ENCODE peak calls at places on chromosomes 11 and 22, in ten cellular contexts. N is stomach, Y is transverse colon, G is suprapubic skin, W is K562, J is ovary, V is H1, M is upper lobe of left lung, S is esophagus muscularis mucosa, K is SK-N-SH. Z is an unnamed sample.

GRCh38 chr22:46524203-46524740 is 13.1 kb downstream of the CELSR1 start:
- DNase-seq in S (no peak), W (no peak), M (no peak), N (no peak), G (no peak), V (no peak), J (no peak), Y (no peak), K (no peak), Z (no peak)

GRCh38 chr11:42170601-42171000 is 711.1 kb upstream of the LRRC4C start:
- DNase-seq in N (no peak), M (no peak), Y (no peak), K (no peak), G (no peak), V (no peak), W (no peak), J (no peak), S (no peak), Z (no peak)

GRCh38 chr11:120751550-120751949 is 240.0 kb downstream of the GRIK4 start:
- DNase-seq in S (peak; percentile 86), W (no peak), Y (no peak), G (no peak), J (no peak), K (no peak), N (no peak), V (no peak), M (no peak), Z (no peak)

GRCh38 chr11:45089845-45090499 is 56.5 kb upstream of the PRDM11 start:
- DNase-seq in S (no peak), J (no peak), N (no peak), G (peak; percentile 77), V (no peak), K (no peak), M (no peak), W (no peak), Y (no peak), Z (no peak)

GRCh38 chr11:73318501-73319011 is 10.5 kb downstream of the ARHGEF17 start:
- DNase-seq in N (no peak), G (no peak), V (no peak), Y (no peak), K (no peak), M (no peak), J (no peak), W (no peak), S (no peak), Z (no peak)

GRCh38 chr11:47185305-47186075 is 744 bp downstream of the PACSIN3 start:
- DNase-seq in V (peak; percentile 87), Y (peak; percentile 39), G (no peak), S (no peak), K (peak; percentile 63), J (peak; percentile 72), N (peak; percentile 70), M (peak; percentile 89), W (peak; percentile 29), Z (no peak)

GRCh38 chr11:69249086-69249640 is 44.8 kb upstream of the MYEOV start:
- DNase-seq in W (no peak), Y (no peak), V (no peak), N (no peak), K (no peak), G (peak; percentile 35), J (no peak), M (no peak), S (no peak), Z (no peak)

GRCh38 chr11:95708681-95709080 is 80.9 kb downstream of the FAM76B start:
- DNase-seq in S (no peak), M (no peak), J (no peak), G (no peak), K (no peak), W (no peak), N (no peak), V (no peak), Y (no peak), Z (no peak)

GRCh38 chr22:29184886-29185575 is 20.7 kb upstream of the EMID1 start:
- DNase-seq in J (no peak), V (no peak), Y (no peak), S (no peak), N (no peak), G (no peak), M (no peak), K (no peak), W (no peak), Z (no peak)

GRCh38 chr11:35003658-35004057 is 87.2 kb downstream of the PDHX start:
- DNase-seq in V (no peak), N (no peak), M (no peak), Y (no peak), W (no peak), K (no peak), G (no peak), J (no peak), S (no peak), Z (no peak)

GRCh38 chr11:102883132-102883531 is 8.3 kb upstream of the MMP12 start:
- DNase-seq in V (no peak), S (peak; percentile 34), Y (no peak), N (no peak), K (no peak), G (no peak), W (no peak), M (no peak), J (no peak), Z (no peak)

GRCh38 chr22:41284465-41284864 is 1.5 kb downstream of the RANGAP1 start:
- DNase-seq in M (no peak), G (no peak), N (no peak), S (no peak), K (no peak), W (no peak), Y (no peak), V (no peak), J (no peak), Z (no peak)

GRCh38 chr11:60880189-60880588 is 12.8 kb downstream of the ZP1 start:
- DNase-seq in S (no peak), K (no peak), J (no peak), N (no peak), V (no peak), G (no peak), Y (no peak), W (no peak), M (no peak), Z (no peak)
- TF ChIP-seq EP300 in S (no peak), K (no peak), J (no peak), N (no peak), V (no peak), G (no peak), Y (no peak), W (no peak), M (no peak), Z (no peak)

DNA sequence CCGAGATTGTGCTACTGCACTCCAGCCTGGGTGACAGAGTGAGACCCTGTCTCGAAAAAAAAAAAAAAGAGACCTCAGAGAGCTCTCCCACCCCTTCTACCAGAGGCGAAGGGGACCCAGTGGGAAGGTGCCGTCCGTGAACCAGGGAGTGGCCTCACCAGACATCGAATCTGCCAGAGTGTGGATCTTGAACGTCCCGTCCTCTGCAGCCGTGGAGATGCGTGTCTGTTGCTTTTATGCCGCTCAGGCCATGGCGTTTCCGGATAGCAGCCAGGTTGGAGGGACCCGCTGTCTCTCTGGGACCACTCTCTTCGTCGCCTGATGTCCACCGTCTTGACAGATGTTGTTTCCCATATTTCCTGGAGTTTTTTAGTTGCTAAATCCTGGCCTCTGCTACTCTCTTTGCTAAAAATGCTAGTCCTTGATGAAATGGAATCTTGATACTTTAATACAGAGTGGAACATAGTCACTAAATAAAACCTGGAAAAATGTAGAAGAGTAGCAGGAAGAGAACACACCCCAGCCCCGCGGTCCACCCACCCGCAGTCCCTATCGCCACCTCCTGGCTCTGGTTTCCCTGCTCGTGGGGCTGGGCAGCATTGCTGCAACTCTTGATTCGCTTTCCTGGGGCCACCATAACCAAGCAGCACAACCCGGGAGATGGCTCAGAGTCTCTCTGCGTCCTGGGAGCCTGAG is 12.0 kb upstream of the MUC6 start:
- DNase-seq in Y (no peak), J (no peak), N (no peak), M (no peak), G (no peak), V (no peak), K (peak; percentile 39), W (no peak), S (no peak), Z (no peak)
- H3K27me3 ChIP-seq in Y (peaks cover 52% of the 10 kb centered on the region), J (no peaks in the 10 kb centered on the region), N (no peaks in the 10 kb centered on the region), M (peaks cover 7% of the 10 kb centered on the region), G (peaks cover 21% of the 10 kb centered on the region), V (no peaks in the 10 kb centered on the region), K (no peaks in the 10 kb centered on the region), W (peaks cover 27% of the 10 kb centered on the region), S (peaks cover 65% of the 10 kb centered on the region), Z (peaks cover 48% of the 10 kb centered on the region)

DNA sequence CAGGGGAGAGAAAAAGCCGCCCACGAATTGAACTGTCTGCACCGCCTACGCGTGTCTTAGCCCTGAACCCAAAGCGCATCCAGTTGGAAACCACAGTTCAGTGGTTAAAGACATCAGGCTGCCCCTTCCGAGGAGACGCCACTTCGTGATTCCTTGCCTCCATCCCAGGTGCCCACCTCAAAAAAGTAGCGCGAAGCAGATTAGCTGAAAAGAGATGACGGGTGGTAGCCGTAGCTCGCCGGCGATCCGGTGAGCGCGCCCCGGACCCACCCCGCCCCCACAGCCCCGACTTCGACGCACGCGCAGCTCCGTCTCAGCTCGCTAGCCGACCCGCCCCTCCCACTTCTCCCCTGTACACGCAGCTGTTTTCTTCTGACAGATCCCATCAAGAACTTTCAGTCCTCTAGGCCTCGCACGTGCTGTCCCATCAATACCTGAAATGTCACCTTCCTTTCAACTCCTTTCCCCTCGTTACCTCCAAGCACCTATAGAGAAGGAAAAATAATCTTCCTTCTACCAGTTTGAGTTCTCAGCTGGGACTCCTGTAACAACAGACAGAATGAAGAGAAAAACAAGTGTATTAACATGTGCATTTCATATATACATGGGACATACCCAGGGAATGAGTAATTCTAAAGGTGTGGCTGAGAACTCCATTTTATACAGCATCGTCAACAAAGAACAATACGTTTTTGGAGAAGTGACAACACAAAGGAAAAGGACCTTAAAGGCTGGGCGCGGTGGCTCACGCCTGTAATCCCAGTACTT is 49.5 kb downstream of the OR4D9 start:
- DNase-seq in V (peak; percentile 76), G (peak; percentile 93), K (peak; percentile 91), W (peak; percentile 88), Y (peak; percentile 91), S (peak; percentile 96), J (peak; percentile 90), M (peak; percentile 93), N (peak; percentile 86), Z (peak; percentile 80)
- TF ChIP-seq EP300 in V (no peak), G (no peak), K (no peak), W (no peak), Y (no peak), S (no peak), J (no peak), M (no peak), N (no peak), Z (peak; percentile 77)

DNA sequence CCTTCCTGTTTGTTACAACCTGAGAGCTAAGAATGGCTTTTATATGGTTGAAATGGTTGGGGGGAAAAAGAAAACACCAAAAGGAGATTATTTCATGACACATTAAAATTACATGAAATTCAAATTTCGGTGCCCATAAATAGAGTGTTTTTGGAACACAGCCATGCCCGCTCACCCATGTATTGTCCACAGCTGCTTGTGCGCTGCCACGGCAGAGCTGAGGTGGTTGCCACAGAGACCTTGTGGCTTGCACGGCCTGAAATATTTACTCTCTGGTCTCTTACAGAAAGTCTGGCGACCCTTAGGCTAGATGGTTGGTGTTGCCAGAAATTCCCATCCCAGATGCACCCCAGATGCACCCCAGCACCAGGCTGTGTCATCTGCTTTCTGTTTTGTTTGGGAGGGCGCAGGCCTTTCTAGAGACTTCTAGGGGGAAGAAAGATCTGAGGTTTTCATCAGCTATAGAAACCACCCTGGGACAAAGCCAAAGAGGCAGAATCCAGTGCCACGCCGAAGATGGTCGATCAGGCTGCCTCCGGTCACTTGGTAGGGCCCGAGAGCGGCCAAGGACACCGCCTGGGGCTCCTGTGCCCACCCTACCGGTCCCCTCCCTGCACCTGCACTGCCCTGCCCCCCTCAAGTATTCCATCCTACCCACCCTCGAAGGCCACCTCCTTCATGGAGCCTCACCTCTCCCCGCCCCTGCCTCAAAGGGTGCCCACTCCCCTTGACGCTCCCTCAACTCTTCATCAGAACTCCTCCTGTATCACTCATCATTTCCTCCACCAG is 80.2 kb downstream of the DSCAML1 start:
- DNase-seq in V (no peak), N (no peak), G (no peak), S (no peak), Y (no peak), W (no peak), M (peak; percentile 30), K (no peak), J (no peak), Z (no peak)
- H3K27me3 ChIP-seq in V (no peaks in the 10 kb centered on the region), N (no peaks in the 10 kb centered on the region), G (no peaks in the 10 kb centered on the region), S (peaks cover 18% of the 10 kb centered on the region), Y (no peaks in the 10 kb centered on the region), W (peaks cover 51% of the 10 kb centered on the region), M (no peaks in the 10 kb centered on the region), K (peaks cover 7% of the 10 kb centered on the region), J (no peaks in the 10 kb centered on the region), Z (no peaks in the 10 kb centered on the region)

Z was measured in tibial nerve.